ENCODE peak calls at places on chromosomes 4 and X, in six cellular contexts. U is tibial artery, C is tibial nerve, T is chondrocyte, H is progenitor cell of endocrine pancreas, L is fibroblast of lung. Z is an unnamed sample.
A peak's percentile ranks its signal among the peaks of the same experiment; 100 is the strongest.

GRCh38 chr4:122663814-122664610 is 43.1 kb upstream of the IL21 start:
- DNase-seq in H (no peak), U (no peak), T (no peak), L (peak; percentile 27), C (no peak), Z (no peak)

GRCh38 chrX:30612250-30612655 is 34.7 kb upstream of the TASL start:
- DNase-seq in T (no peak), C (no peak), U (no peak), H (no peak), L (no peak), Z (no peak)

GRCh38 chr4:26557164-26557563 is 26.7 kb upstream of the TBC1D19 start:
- DNase-seq in C (no peak), L (peak; percentile 97), H (no peak), T (no peak), U (no peak), Z (no peak)

GRCh38 chr4:113784497-113785254 is 23.1 kb upstream of the CAMK2D start:
- DNase-seq in L (peak; percentile 99), C (no peak), U (no peak), H (no peak), T (no peak), Z (no peak)

GRCh38 chrX:68589372-68589753 is 58.1 kb upstream of the STARD8 start:
- DNase-seq in L (no peak), H (no peak), T (no peak), C (no peak), U (no peak), Z (no peak)

GRCh38 chrX:152313529-152314302 is 137.4 kb downstream of the GABRA3 start:
- DNase-seq in T (no peak), U (no peak), H (no peak), C (no peak), L (no peak), Z (no peak)

GRCh38 chr4:52014903-52015302 is 5.3 kb downstream of the LRRC66 start:
- DNase-seq in T (no peak), H (no peak), L (no peak), C (no peak), U (no peak), Z (no peak)

GRCh38 chrX:15973941-15974340 is 119.3 kb upstream of the AP1S2 start:
- DNase-seq in H (no peak), U (peak; percentile 66), T (no peak), L (peak; percentile 1), C (peak; percentile 29), Z (no peak)

GRCh38 chrX:34868633-34869032 is 74.0 kb upstream of the FAM47B start:
- DNase-seq in L (no peak), U (no peak), H (no peak), C (no peak), T (no peak), Z (no peak)

GRCh38 chrX:134484039-134484438 is 24.1 kb downstream of the HPRT1 start:
- DNase-seq in U (no peak), H (no peak), L (peak; percentile 74), C (no peak), T (no peak), Z (no peak)

GRCh38 chr4:94274912-94275311 is 67.2 kb downstream of the SMARCAD1 start:
- DNase-seq in T (no peak), L (peak; percentile 14), U (no peak), H (no peak), C (no peak), Z (no peak)

GRCh38 chr4:118348886-118349285 is 3.9 kb downstream of the PRSS12 start:
- DNase-seq in L (no peak), T (no peak), H (no peak), C (no peak), U (no peak), Z (no peak)

GRCh38 chr4:168569066-168569908 is 72.4 kb downstream of the PALLD start:
- DNase-seq in U (no peak), C (no peak), T (no peak), L (no peak), H (no peak), Z (no peak)

GRCh38 chrX:75968293-75968692 is 183.2 kb upstream of the MAGEE2 start:
- DNase-seq in L (no peak), C (no peak), T (no peak), H (no peak), U (no peak), Z (no peak)

GRCh38 chr4:184653650-184654049 is 4.1 kb downstream of the PRIMPOL start:
- DNase-seq in L (no peak), T (no peak), C (no peak), U (no peak), H (no peak), Z (no peak)

GRCh38 chrX:20374866-20375530 is 108.3 kb upstream of the RPS6KA3 start:
- DNase-seq in T (no peak), C (no peak), U (no peak), H (no peak), L (no peak), Z (no peak)

GRCh38 chr4:142121951-142122350 is 485.6 kb downstream of the IL15 start:
- DNase-seq in T (no peak), H (no peak), C (no peak), L (no peak), U (no peak), Z (no peak)

DNA sequence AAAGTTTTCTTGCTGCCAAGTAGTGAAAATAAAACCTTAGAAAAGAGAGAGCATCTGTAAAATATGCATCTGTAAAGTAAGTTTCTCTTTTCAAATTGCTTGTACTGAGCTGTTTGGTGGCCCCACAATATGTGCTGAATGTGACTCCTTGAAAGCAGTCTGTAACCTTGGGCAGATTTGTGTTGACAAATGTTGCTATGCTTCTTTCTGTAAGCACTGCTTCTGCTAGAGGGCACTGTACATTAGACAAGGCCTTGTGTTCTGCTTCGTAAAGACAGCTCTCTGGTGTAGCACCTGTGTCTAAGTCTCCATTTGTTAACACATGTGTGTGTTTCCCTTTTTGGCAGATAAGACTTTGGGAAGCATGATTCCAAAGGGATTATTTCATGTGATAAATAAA is 56.6 kb upstream of the NRK start:
- DNase-seq in T (no peak), C (no peak), H (no peak), L (no peak), U (no peak), Z (no peak)
- TF ChIP-seq CTCF in T (peak; percentile 31), C (no peak), H (no peak), L (no peak), U (no peak), Z (no peak)

GRCh38 chr4:15232725-15233597 is 194.9 kb upstream of the C1QTNF7 start:
- DNase-seq in C (no peak), L (peak; percentile 68), U (no peak), T (no peak), H (no peak), Z (no peak)

GRCh38 chr4:15234101-15234500 is 193.7 kb upstream of the C1QTNF7 start:
- DNase-seq in H (no peak), U (no peak), L (peak; percentile 80), T (no peak), C (no peak), Z (no peak)

GRCh38 chr4:15234585-15235126 is 193.2 kb upstream of the C1QTNF7 start:
- DNase-seq in C (peak; percentile 44), L (peak; percentile 97), U (no peak), T (no peak), H (no peak), Z (no peak)

GRCh38 chr4:15233626-15234025 is 194.2 kb upstream of the C1QTNF7 start:
- DNase-seq in H (no peak), L (no peak), T (no peak), U (no peak), C (no peak), Z (no peak)

DNA sequence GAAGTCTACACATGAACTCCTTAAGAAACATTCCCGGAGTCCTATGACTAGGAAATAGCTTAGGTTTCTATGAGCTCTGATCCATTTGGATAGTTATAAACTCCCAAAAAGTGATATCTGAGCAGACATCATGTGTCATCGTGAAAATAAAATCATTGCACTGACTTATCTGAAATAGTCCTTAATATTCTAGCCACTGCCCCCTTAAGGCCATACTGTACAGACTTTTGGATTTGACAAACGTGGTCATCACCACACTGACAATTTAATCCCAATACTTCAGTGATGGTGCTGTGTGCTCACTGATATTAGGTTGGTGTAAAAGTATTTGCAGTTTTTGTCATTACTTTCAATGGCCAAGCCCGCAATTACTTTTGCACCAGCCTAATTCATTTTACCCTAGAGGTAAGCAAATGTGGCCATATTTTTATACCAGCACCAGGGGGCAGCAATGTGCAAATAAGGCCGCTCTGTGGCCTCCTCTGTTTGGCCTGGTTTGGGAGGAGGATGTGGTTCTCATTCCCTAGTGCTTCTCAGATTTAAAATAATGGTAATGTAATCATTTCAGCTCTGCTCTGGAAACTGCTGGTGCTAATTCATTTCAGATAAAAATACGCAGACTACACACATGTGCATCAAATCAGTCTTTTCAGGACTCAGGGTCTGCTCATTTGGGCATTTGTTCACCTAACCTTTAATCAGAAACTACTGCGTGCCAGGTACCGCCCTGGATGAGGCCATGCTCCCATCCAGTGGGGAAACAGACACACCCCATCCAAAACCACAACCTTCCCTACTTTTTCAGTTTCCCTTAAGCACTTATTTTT is 196.4 kb upstream of the C1QTNF7 start:
- DNase-seq in H (peak; percentile 47), U (peak; percentile 92), C (peak; percentile 97), T (no peak), L (peak; percentile 93), Z (no peak)
- TF ChIP-seq CTCF in H (peak; percentile 71), U (peak; percentile 88), C (peak; percentile 63), T (peak; percentile 91), L (peak; percentile 91), Z (peak; percentile 73)

GRCh38 chr4:130648570-130648969 is 1552.6 kb downstream of the C4orf33 start:
- DNase-seq in C (no peak), L (no peak), T (no peak), H (no peak), U (no peak), Z (no peak)

GRCh38 chr4:130659314-130659713 is 1563.4 kb downstream of the C4orf33 start:
- DNase-seq in L (no peak), T (no peak), U (no peak), C (no peak), H (no peak), Z (no peak)

DNA sequence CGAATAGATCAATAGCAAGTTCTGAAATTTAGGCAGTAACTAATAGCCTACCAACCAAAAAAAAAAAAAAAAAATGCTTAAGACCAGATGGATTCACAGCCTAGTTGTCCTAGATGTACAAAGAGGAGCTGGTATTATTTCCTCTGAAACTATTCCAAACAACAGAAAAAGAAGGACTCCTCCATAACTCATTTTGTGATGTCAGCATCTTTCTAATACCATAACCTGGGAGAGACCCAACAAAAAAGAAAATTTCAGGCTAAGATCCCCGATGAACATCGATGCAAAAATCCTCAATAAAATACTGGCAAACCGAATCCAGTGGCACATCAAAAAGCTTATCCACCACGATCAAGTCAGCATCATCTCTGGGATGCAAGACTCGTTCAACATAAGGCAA is 1557.9 kb downstream of the C4orf33 start:
- DNase-seq in C (no peak), T (no peak), U (no peak), H (no peak), L (no peak), Z (no peak)
- TF ChIP-seq CTCF in C (no peak), T (no peak), U (no peak), H (no peak), L (no peak), Z (no peak)

GRCh38 chr4:123953556-123953955 is 557.0 kb downstream of the SPRY1 start:
- DNase-seq in L (no peak), C (no peak), T (no peak), U (no peak), H (no peak), Z (no peak)

GRCh38 chr4:123956204-123956603 is 559.6 kb downstream of the SPRY1 start:
- DNase-seq in C (no peak), T (peak; percentile 65), U (no peak), H (no peak), L (no peak), Z (no peak)

GRCh38 chr4:123952530-123953274 is 556.1 kb downstream of the SPRY1 start:
- DNase-seq in T (no peak), C (no peak), L (peak; percentile 60), H (no peak), U (no peak), Z (no peak)

GRCh38 chr4:123955167-123955824 is 558.7 kb downstream of the SPRY1 start:
- DNase-seq in C (no peak), L (no peak), U (no peak), H (no peak), T (no peak), Z (no peak)

GRCh38 chr4:123954220-123954619 is 557.6 kb downstream of the SPRY1 start:
- DNase-seq in U (no peak), T (no peak), H (no peak), C (no peak), L (no peak), Z (no peak)
- TF ChIP-seq CTCF in U (no peak), T (no peak), H (no peak), C (no peak), L (no peak), Z (no peak)

Z was measured in D721Med.